ENCODE peak calls at places on chromosomes 3 and 15, in ten cellular contexts. Z is CD8-positive, alpha-beta memory T cell; T is smooth muscle cell of the brain vasculature; R is AG20443; H is cerebellar nuclear complex; Q is HFFc6; G is EH; Y is upper lobe of right lung; J is heart right ventricle; M is uterus. P is an unnamed sample.

GRCh38 chr15:81155375-81156218 is 21.5 kb downstream of the CFAP161 start:
- DNase-seq in Z (no peak), T (no peak), R (peak), H (peak), Q (peak), G (peak), Y (no peak), J (no peak), M (peak), P (no peak)

GRCh38 chr15:64767203-64767602 is 8.2 kb downstream of the RBPMS2 start:
- DNase-seq in Z (no peak), T (no peak), R (no peak), H (no peak), Q (no peak), G (peak), Y (no peak), J (no peak), M (no peak), P (no peak)

GRCh38 chr15:66720206-66721010 is 18.4 kb downstream of the SMAD6 start:
- DNase-seq in Z (no peak), T (no peak), R (peak), H (no peak), Q (peak), G (peak), Y (peak), J (no peak), M (no peak), P (no peak)

GRCh38 chr3:11212784-11213183 is 58.5 kb downstream of the HRH1 start:
- DNase-seq in Z (no peak), T (no peak), R (no peak), H (no peak), Q (no peak), G (no peak), Y (no peak), J (no peak), M (no peak), P (no peak)

GRCh38 chr3:128933922-128934253 is 54.5 kb downstream of the ACAD9 start:
- DNase-seq in Z (no peak), T (no peak), R (no peak), H (no peak), Q (no peak), G (no peak), Y (no peak), J (no peak), M (no peak), P (no peak)

GRCh38 chr15:45338417-45338816 is 39.9 kb downstream of the GATM start:
- DNase-seq in Z (no peak), T (no peak), R (no peak), H (no peak), Q (no peak), G (no peak), Y (no peak), J (no peak), M (no peak), P (no peak)

GRCh38 chr3:36606871-36607765 is 157.2 kb downstream of the DCLK3 start:
- DNase-seq in Z (no peak), T (no peak), R (no peak), H (no peak), Q (no peak), G (no peak), Y (no peak), J (no peak), M (no peak), P (no peak)

GRCh38 chr15:25170113-25170731 is 215.4 kb downstream of the SNRPN start:
- DNase-seq in Z (no peak), T (no peak), R (no peak), H (no peak), Q (no peak), G (no peak), Y (peak), J (peak), M (no peak), P (no peak)

GRCh38 chr3:103127116-103127630 is 692.4 kb downstream of the ZPLD1 start:
- DNase-seq in Z (no peak), T (no peak), R (no peak), H (no peak), Q (no peak), G (no peak), Y (no peak), J (no peak), M (no peak), P (no peak)

GRCh38 chr15:52730163-52730562 is 51.0 kb upstream of the ATOSA start:
- DNase-seq in Z (peak), T (no peak), R (peak), H (no peak), Q (peak), G (peak), Y (no peak), J (no peak), M (no peak), P (no peak)

GRCh38 chr3:100761211-100761921 is 52.1 kb downstream of the TFG start:
- DNase-seq in Z (no peak), T (no peak), R (no peak), H (no peak), Q (no peak), G (no peak), Y (no peak), J (no peak), M (no peak), P (no peak)

GRCh38 chr3:44772099-44772442 is 10.5 kb downstream of the KIF15 start:
- DNase-seq in Z (no peak), T (no peak), R (no peak), H (no peak), Q (no peak), G (no peak), Y (no peak), J (no peak), M (no peak), P (no peak)

GRCh38 chr3:73622135-73622534 is 2.6 kb downstream of the PDZRN3 start:
- DNase-seq in Z (no peak), T (no peak), R (peak), H (no peak), Q (peak), G (peak), Y (peak), J (peak), M (peak), P (peak)

GRCh38 chr3:63922800-63923199 is 10.6 kb upstream of the SCAANT1 start:
- DNase-seq in Z (no peak), T (no peak), R (no peak), H (no peak), Q (no peak), G (no peak), Y (no peak), J (no peak), M (no peak), P (no peak)

GRCh38 chr15:93973287-93973686 is 258.1 kb upstream of the MCTP2 start:
- DNase-seq in Z (no peak), T (no peak), R (no peak), H (no peak), Q (no peak), G (no peak), Y (no peak), J (no peak), M (peak), P (peak)

GRCh38 chr3:10330319-10330718 is 9.4 kb upstream of the SEC13 start:
- DNase-seq in Z (no peak), T (no peak), R (no peak), H (no peak), Q (no peak), G (no peak), Y (peak), J (no peak), M (no peak), P (no peak)

GRCh38 chr15:66615175-66615495 is 49.3 kb upstream of the LCTL start:
- DNase-seq in Z (no peak), T (no peak), R (no peak), H (no peak), Q (no peak), G (no peak), Y (no peak), J (no peak), M (no peak), P (no peak)

GRCh38 chr3:24343084-24343783 is 151.4 kb downstream of the THRB start:
- DNase-seq in Z (no peak), T (no peak), R (no peak), H (no peak), Q (peak), G (peak), Y (no peak), J (no peak), M (no peak), P (no peak)

P was measured in Right ventricle myocardium superior.